ENCODE peak calls at places on chromosome 16, in five cellular contexts. R, W, E, M and J are unnamed samples.
A peak's percentile ranks its signal among the peaks of the same experiment; 100 is the strongest.

GRCh38 chr16:24537474-24538337 is 1.7 kb upstream of the RBBP6 start:
- DNase-seq in M (peak; percentile 27), R (no peak), W (peak; percentile 36), E (no peak), J (no peak)

GRCh38 chr16:69330286-69331109 is at the start of gene PDF:
- DNase-seq in W (peak; percentile 77), M (peak; percentile 98), E (peak; percentile 91), R (peak; percentile 84), J (peak; percentile 84)

GRCh38 chr16:57800213-57801097 is 1.8 kb downstream of the KIFC3 start:
- DNase-seq in M (peak; percentile 8), E (no peak), R (no peak), W (no peak), J (no peak)

GRCh38 chr16:19698480-19699465 is 19.3 kb downstream of the KNOP1 start:
- DNase-seq in R (no peak), E (peak; percentile 84), M (no peak), W (no peak), J (peak; percentile 39)

GRCh38 chr16:629289-630023 is 1.3 kb upstream of the WFIKKN1 start:
- DNase-seq in E (no peak), W (no peak), M (peak; percentile 84), R (no peak), J (no peak)

GRCh38 chr16:54928016-54928356 is 2.7 kb upstream of the IRX5 start:
- DNase-seq in W (no peak), R (no peak), E (no peak), M (no peak), J (peak; percentile 24)

GRCh38 chr16:67516296-67517177 is 12.1 kb upstream of the RIPOR1 start:
- DNase-seq in W (peak; percentile 54), R (no peak), E (peak; percentile 57), M (no peak), J (peak; percentile 85)

GRCh38 chr16:3087243-3087791 is 11.8 kb downstream of the ZSCAN10 start:
- DNase-seq in E (no peak), R (no peak), M (no peak), W (no peak), J (no peak)

GRCh38 chr16:8880839-8881510 is 1.2 kb upstream of the LITAFD start:
- DNase-seq in M (no peak), W (no peak), E (no peak), R (no peak), J (no peak)

GRCh38 chr16:9138731-9139501 is 47.5 kb downstream of the HAPSTR1 start:
- DNase-seq in M (peak; percentile 78), W (no peak), R (peak; percentile 71), E (peak; percentile 52), J (peak; percentile 18)

GRCh38 chr16:88744839-88745521 is 38.7 kb downstream of the CTU2 start:
- DNase-seq in E (no peak), M (no peak), W (no peak), R (no peak), J (no peak)

GRCh38 chr16:86337581-86338402 is 172.5 kb upstream of the FOXF1 start:
- DNase-seq in W (no peak), M (no peak), R (no peak), E (no peak), J (no peak)

GRCh38 chr16:87387942-87388817 is 4.0 kb upstream of the MAP1LC3B start:
- DNase-seq in E (peak; percentile 99), W (peak; percentile 70), R (peak; percentile 93), M (peak; percentile 88), J (peak; percentile 99)

GRCh38 chr16:3157229-3158013 is 22.6 kb downstream of the ZNF213 start:
- DNase-seq in R (no peak), E (peak; percentile 95), M (peak; percentile 76), W (peak; percentile 89), J (peak; percentile 99)

GRCh38 chr16:17414421-17414820 is 56.3 kb downstream of the XYLT1 start:
- DNase-seq in R (peak; percentile 82), W (no peak), E (no peak), M (no peak), J (no peak)